ENCODE peak calls at places on chromosomes 11 and 22, in five cellular contexts. One of them, this sample, is unnamed.

GRCh38 chr22:28942801-28943500 is 59.6 kb downstream of the ZNRF3 start:
- DNase-seq in A549: no peak
- DNase-seq in H54: no peak
- DNase-seq in IMR-90: no peak
- DNase-seq in Peyer's patch: no peak
- DNase-seq in this sample: no peak

GRCh38 chr11:16148301-16148787 is 208.0 kb downstream of the SOX6 start:
- DNase-seq in Peyer's patch: no peak
- DNase-seq in H54: no peak
- DNase-seq in A549: no peak
- DNase-seq in IMR-90: no peak
- DNase-seq in this sample: no peak

GRCh38 chr11:93541884-93542752 is 1.1 kb downstream of the SMCO4 start:
- DNase-seq in Peyer's patch: peak
- DNase-seq in IMR-90: peak
- DNase-seq in H54: peak
- DNase-seq in A549: peak
- DNase-seq in this sample: no peak

GRCh38 chr22:38543822-38544221 is 26.2 kb downstream of the DMC1 start:
- DNase-seq in IMR-90: no peak
- DNase-seq in Peyer's patch: no peak
- DNase-seq in A549: no peak
- DNase-seq in H54: no peak
- DNase-seq in this sample: no peak

GRCh38 chr11:27227744-27228143 is 135.3 kb downstream of the CCDC34 start:
- DNase-seq in Peyer's patch: no peak
- DNase-seq in A549: no peak
- DNase-seq in IMR-90: no peak
- DNase-seq in H54: no peak
- DNase-seq in this sample: no peak

GRCh38 chr11:75562836-75563484 is 907 bp downstream of the SERPINH1 start:
- DNase-seq in A549: peak
- DNase-seq in IMR-90: peak
- DNase-seq in H54: no peak
- DNase-seq in Peyer's patch: no peak
- DNase-seq in this sample: no peak

GRCh38 chr22:36680038-36680437 is 23.5 kb downstream of the CACNG2 start:
- DNase-seq in Peyer's patch: no peak
- DNase-seq in H54: no peak
- DNase-seq in A549: no peak
- DNase-seq in IMR-90: no peak
- DNase-seq in this sample: no peak

GRCh38 chr11:19430346-19431058 is 189.8 kb upstream of the E2F8 start:
- DNase-seq in Peyer's patch: no peak
- DNase-seq in A549: no peak
- DNase-seq in IMR-90: no peak
- DNase-seq in H54: no peak
- DNase-seq in this sample: peak

GRCh38 chr11:61334434-61335354 is 1.7 kb downstream of the TKFC start:
- DNase-seq in H54: peak
- DNase-seq in A549: no peak
- DNase-seq in IMR-90: peak
- DNase-seq in Peyer's patch: peak
- DNase-seq in this sample: no peak

GRCh38 chr11:65500262-65501004 is 1.6 kb downstream of the MALAT1 start:
- DNase-seq in A549: peak
- DNase-seq in Peyer's patch: peak
- DNase-seq in IMR-90: peak
- DNase-seq in H54: no peak
- DNase-seq in this sample: no peak

GRCh38 chr22:36737776-36738175 is 34.2 kb upstream of the CACNG2 start:
- DNase-seq in Peyer's patch: peak
- DNase-seq in IMR-90: no peak
- DNase-seq in H54: no peak
- DNase-seq in A549: no peak
- DNase-seq in this sample: peak

GRCh38 chr11:123431619-123432018 is 1.6 kb downstream of the GRAMD1B start:
- DNase-seq in A549: no peak
- DNase-seq in IMR-90: peak
- DNase-seq in Peyer's patch: no peak
- DNase-seq in H54: no peak
- DNase-seq in this sample: no peak

GRCh38 chr11:123430736-123431356 is 777 bp downstream of the GRAMD1B start:
- DNase-seq in A549: peak
- DNase-seq in H54: peak
- DNase-seq in IMR-90: peak
- DNase-seq in Peyer's patch: peak
- DNase-seq in this sample: no peak

GRCh38 chr11:123428221-123428631 is 1.8 kb upstream of the GRAMD1B start:
- DNase-seq in H54: no peak
- DNase-seq in A549: no peak
- DNase-seq in IMR-90: no peak
- DNase-seq in Peyer's patch: no peak
- DNase-seq in this sample: no peak

GRCh38 chr11:123429336-123429735 is 733 bp upstream of the GRAMD1B start:
- DNase-seq in H54: peak
- DNase-seq in IMR-90: peak
- DNase-seq in Peyer's patch: no peak
- DNase-seq in A549: no peak
- DNase-seq in this sample: no peak

DNA sequence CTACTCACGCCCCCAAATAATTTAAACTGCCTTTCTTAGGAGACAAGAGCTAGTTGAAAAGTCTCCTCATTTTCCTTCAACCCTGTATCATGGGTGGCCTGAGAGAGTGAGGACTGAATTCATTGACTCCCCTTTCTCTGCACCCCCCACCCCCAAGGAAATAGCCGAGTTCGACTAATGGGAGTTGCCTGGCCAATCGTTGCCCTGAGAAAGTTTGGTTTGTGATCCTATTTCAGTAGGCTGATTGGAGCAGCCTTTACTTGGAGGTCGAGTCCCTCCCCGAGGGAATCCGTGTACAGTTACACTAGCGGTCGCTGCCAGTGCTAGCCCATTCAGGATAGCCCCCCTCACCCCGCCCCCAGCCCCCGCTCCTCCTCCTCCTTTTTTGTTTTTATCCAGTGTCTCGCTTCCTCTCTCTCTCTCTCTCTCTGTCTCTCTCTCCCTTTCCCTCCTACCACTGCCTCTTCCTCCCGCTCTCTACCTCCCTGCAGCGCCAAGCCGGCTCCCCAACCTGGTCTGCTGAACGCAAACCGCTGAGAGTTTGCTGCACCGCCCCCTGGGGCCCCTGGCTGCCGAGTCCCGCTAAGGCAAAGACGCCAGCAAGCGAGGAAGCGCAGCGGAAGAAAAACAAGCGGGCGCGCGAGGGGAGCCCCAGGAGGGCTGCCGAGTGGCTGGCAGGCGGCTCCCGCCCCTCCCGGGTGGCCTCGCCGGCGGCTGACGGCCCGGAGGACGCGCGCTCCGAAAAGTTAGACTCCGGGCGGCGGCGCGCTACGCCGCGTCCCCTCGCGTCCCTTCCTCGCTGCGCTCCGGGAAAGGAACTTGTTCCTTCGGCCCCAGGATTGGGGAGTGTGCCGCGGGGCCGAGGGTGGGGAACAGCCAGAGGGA is at the start of gene GRAMD1B:
- DNase-seq in A549: peak
- DNase-seq in H54: peak
- DNase-seq in IMR-90: peak
- DNase-seq in Peyer's patch: peak
- DNase-seq in this sample: no peak
- TF ChIP-seq POLR2A in A549: no peak
- TF ChIP-seq POLR2A in H54: peak
- TF ChIP-seq POLR2A in IMR-90: peak
- TF ChIP-seq POLR2A in Peyer's patch: no peak
- TF ChIP-seq POLR2A in this sample: no peak

GRCh38 chr11:118883368-118884071 is at the start of gene CXCR5:
- DNase-seq in A549: no peak
- DNase-seq in IMR-90: peak
- DNase-seq in H54: no peak
- DNase-seq in Peyer's patch: no peak
- DNase-seq in this sample: no peak
- TF ChIP-seq POLR2A in A549: no peak
- TF ChIP-seq POLR2A in IMR-90: no peak
- TF ChIP-seq POLR2A in H54: no peak
- TF ChIP-seq POLR2A in Peyer's patch: no peak
- TF ChIP-seq POLR2A in this sample: no peak

GRCh38 chr11:57546869-57547518 is 9.6 kb downstream of the SMTNL1 start:
- DNase-seq in H54: peak
- DNase-seq in Peyer's patch: peak
- DNase-seq in IMR-90: peak
- DNase-seq in A549: peak
- DNase-seq in this sample: no peak
- TF ChIP-seq POLR2A in H54: no peak
- TF ChIP-seq POLR2A in Peyer's patch: no peak
- TF ChIP-seq POLR2A in IMR-90: no peak
- TF ChIP-seq POLR2A in A549: no peak
- TF ChIP-seq POLR2A in this sample: no peak

DNA sequence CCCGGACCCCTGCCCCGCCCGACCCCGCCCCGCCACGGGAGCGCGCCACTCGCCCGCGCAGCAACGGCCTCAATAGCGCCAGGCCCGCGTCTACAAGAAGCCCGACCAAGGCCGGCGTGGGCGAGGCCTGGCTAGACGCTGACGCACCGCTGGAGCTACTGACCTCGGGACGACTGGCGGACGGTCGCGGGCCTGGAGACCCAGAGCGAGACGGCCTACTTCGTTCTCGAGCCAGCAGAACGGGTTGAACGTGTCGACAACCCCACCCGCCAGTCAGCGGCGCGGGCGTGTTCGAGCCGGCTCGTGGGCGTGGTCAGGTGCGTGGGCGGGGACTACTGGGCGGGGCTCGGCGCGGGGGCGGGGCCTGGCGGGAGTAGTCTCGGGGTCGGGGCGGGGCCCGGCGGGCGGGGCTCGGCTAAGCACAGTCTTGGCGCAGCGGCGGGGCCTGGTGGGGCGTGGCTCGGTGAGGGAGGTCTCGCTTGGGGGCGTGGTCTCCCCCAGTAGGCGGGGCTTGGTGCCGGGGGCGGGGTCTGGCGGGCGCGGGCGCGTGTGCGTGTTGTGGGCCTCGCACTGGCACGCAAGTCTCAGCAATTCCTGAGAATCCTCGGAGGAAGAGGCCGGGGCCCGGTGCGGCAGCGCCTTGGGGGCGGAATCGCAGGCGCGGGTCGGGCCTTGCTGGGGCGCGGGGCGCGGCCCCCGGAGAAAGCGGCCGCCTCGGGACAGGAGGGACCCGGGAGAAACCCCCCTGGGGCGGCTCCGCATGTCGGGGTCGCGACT is at the start of gene RNH1:
- DNase-seq in A549: peak
- DNase-seq in IMR-90: peak
- DNase-seq in Peyer's patch: peak
- DNase-seq in H54: peak
- DNase-seq in this sample: peak
- TF ChIP-seq POLR2A in A549: peak
- TF ChIP-seq POLR2A in IMR-90: peak
- TF ChIP-seq POLR2A in Peyer's patch: peak
- TF ChIP-seq POLR2A in H54: peak
- TF ChIP-seq POLR2A in this sample: peak

This sample was measured in vagina.